ENCODE peak calls at places on chromosome 16, in four cellular contexts. X is activated CD4-positive, alpha-beta T cell treated with anti-CD3 and anti-CD28 coated beads, Interleukin-2, amount 50 U/mL, for 48 hours; V is stimulated activated CD8-positive, alpha-beta memory T cell treated with anti-CD3 and anti-CD28 coated beads, Interleukin-12 subunit alpha, Interleukin-12 subunit beta, amount 100 ng/mL, for 4 hours; Q is fibroblast of pulmonary artery. J is an unnamed sample.

GRCh38 chr16:918068-918467 is 52.7 kb downstream of the LMF1 start:
- DNase-seq in Q (no peak), V (no peak), X (no peak), J (no peak)

GRCh38 chr16:2751577-2752034 is 832 bp upstream of the SRRM2 start:
- DNase-seq in X (no peak), V (no peak), Q (peak), J (no peak)

GRCh38 chr16:17068524-17068923 is 402.2 kb downstream of the XYLT1 start:
- DNase-seq in V (no peak), X (no peak), Q (no peak), J (no peak)

GRCh38 chr16:84507011-84507982 is 2.8 kb upstream of the MEAK7 start:
- DNase-seq in X (peak), V (no peak), Q (no peak), J (peak)

GRCh38 chr16:67199011-67199807 is at the start of gene ELMO3:
- DNase-seq in Q (no peak), X (no peak), V (no peak), J (no peak)

GRCh38 chr16:85029413-85029794 is 1.8 kb downstream of the KIAA0513 start:
- DNase-seq in Q (no peak), X (peak), V (peak), J (peak)

GRCh38 chr16:20906225-20906870 is 5.8 kb downstream of the LYRM1 start:
- DNase-seq in Q (peak), X (no peak), V (no peak), J (no peak)

GRCh38 chr16:47028767-47029377 is 55.4 kb upstream of the DNAJA2 start:
- DNase-seq in V (no peak), X (no peak), Q (no peak), J (no peak)

GRCh38 chr16:12087901-12088364 is 111.4 kb downstream of the SNX29 start:
- DNase-seq in X (no peak), Q (no peak), V (no peak), J (peak)

GRCh38 chr16:16014329-16015224 is 65.2 kb downstream of the ABCC1 start:
- DNase-seq in X (no peak), Q (peak), V (no peak), J (no peak)

GRCh38 chr16:4661661-4662060 is 31.7 kb upstream of the NUDT16L1 start:
- DNase-seq in Q (no peak), X (no peak), V (no peak), J (no peak)

GRCh38 chr16:88610080-88610479 is 28.3 kb upstream of the IL17C start:
- DNase-seq in X (no peak), V (no peak), Q (no peak), J (no peak)

GRCh38 chr16:57646388-57647039 is 18.1 kb downstream of the ADGRG1 start:
- DNase-seq in X (no peak), Q (no peak), V (no peak), J (peak)

GRCh38 chr16:57890752-57891111 is 80.2 kb downstream of the CNGB1 start:
- DNase-seq in V (no peak), Q (no peak), X (no peak), J (no peak)

GRCh38 chr16:525520-526180 is 1.9 kb upstream of the CAPN15 start:
- DNase-seq in X (peak), Q (peak), V (peak), J (peak)

GRCh38 chr16:14377326-14377725 is 252.7 kb downstream of the PARN start:
- DNase-seq in Q (no peak), X (no peak), V (no peak), J (no peak)

GRCh38 chr16:14291941-14292825 is 221.1 kb downstream of the MRTFB start:
- DNase-seq in V (no peak), X (no peak), Q (no peak), J (no peak)

GRCh38 chr16:30184430-30185140 is 1.2 kb downstream of the CORO1A start:
- DNase-seq in Q (no peak), V (peak), X (peak), J (peak)

GRCh38 chr16:21646721-21647561 is 5.5 kb downstream of the IGSF6 start:
- DNase-seq in X (peak), Q (no peak), V (peak), J (peak)

GRCh38 chr16:14289692-14290340 is 218.7 kb downstream of the MRTFB start:
- DNase-seq in Q (peak), V (no peak), X (peak), J (peak)

GRCh38 chr16:78434401-78434800 is 334.9 kb downstream of the WWOX start:
- DNase-seq in X (no peak), V (no peak), Q (no peak), J (no peak)

GRCh38 chr16:379961-380836 is 1.6 kb downstream of the PGAP6 start:
- DNase-seq in V (no peak), Q (no peak), X (no peak), J (peak)